ENCODE peak calls at places on chromosomes 1 and 21, in six cellular contexts. V is stimulated activated CD8-positive, alpha-beta memory T cell treated with anti-CD3 and anti-CD28 coated beads, Interleukin-4, amount 100 ng/mL, for 48 hours; W is adipocyte; J is HEK293T; H is spleen; X is RWPE1. P is an unnamed sample.

GRCh38 chr1:203629509-203630082 is 3.0 kb downstream of the ATP2B4 start:
- DNase-seq in H (peak), V (peak), W (peak), X (no peak), J (no peak), P (peak)

GRCh38 chr1:227824204-227824603 is 8.7 kb downstream of the PRSS38 start:
- DNase-seq in V (no peak), W (no peak), H (no peak), X (no peak), J (no peak), P (no peak)

GRCh38 chr1:21321963-21322680 is 31.9 kb upstream of the ECE1 start:
- DNase-seq in J (no peak), V (no peak), W (no peak), H (no peak), X (no peak), P (no peak)

GRCh38 chr1:236168716-236169429 is 26.5 kb downstream of the GPR137B start:
- DNase-seq in X (peak), H (peak), V (peak), W (no peak), J (no peak), P (no peak)

GRCh38 chr21:45767071-45768006 is 123.8 kb downstream of the PCBP3 start:
- DNase-seq in X (no peak), V (peak), J (no peak), W (peak), H (no peak), P (no peak)

GRCh38 chr21:28669331-28669730 is 323.3 kb downstream of the LTN1 start:
- DNase-seq in H (no peak), X (no peak), W (no peak), V (no peak), J (no peak), P (no peak)

GRCh38 chr1:182107218-182107617 is 45.7 kb upstream of the ZNF648 start:
- DNase-seq in V (no peak), J (no peak), H (no peak), W (no peak), X (peak), P (no peak)

GRCh38 chr1:244163131-244163530 is 112.0 kb downstream of the ZBTB18 start:
- DNase-seq in X (no peak), W (peak), J (no peak), V (no peak), H (no peak), P (no peak)

GRCh38 chr21:14271053-14271452 is 55.1 kb downstream of the RBM11 start:
- DNase-seq in V (no peak), X (no peak), W (no peak), H (no peak), J (no peak), P (no peak)

GRCh38 chr21:45162809-45163208 is 88.4 kb downstream of the ADARB1 start:
- DNase-seq in J (no peak), W (no peak), H (no peak), V (no peak), X (no peak), P (no peak)

GRCh38 chr1:48526045-48526714 is 54.2 kb upstream of the SPATA6 start:
- DNase-seq in V (no peak), H (no peak), W (peak), X (no peak), J (no peak), P (peak)

GRCh38 chr1:15430787-15431570 is 7.3 kb upstream of the CTRC start:
- DNase-seq in V (peak), X (no peak), W (peak), J (peak), H (peak), P (peak)

GRCh38 chr1:204574016-204574855 is 58.0 kb downstream of the MDM4 start:
- DNase-seq in W (no peak), X (no peak), V (no peak), H (no peak), J (no peak), P (peak)

GRCh38 chr1:6795661-6796060 is 10.4 kb downstream of the CAMTA1 start:
- DNase-seq in H (no peak), W (peak), V (no peak), J (no peak), X (no peak), P (peak)

GRCh38 chr1:145956776-145957442 is 908 bp downstream of the LIX1L start:
- DNase-seq in V (no peak), X (no peak), W (peak), H (no peak), J (no peak), P (no peak)

GRCh38 chr1:10161121-10161520 is 49.2 kb upstream of the KIF1B start:
- DNase-seq in V (no peak), X (no peak), H (no peak), J (no peak), W (no peak), P (no peak)

GRCh38 chr1:32765561-32766327 is 51.4 kb downstream of the YARS1 start:
- DNase-seq in J (no peak), W (no peak), V (no peak), X (no peak), H (no peak), P (no peak)

GRCh38 chr1:39901486-39902120 is at the start of gene MYCL:
- DNase-seq in H (peak), X (peak), W (peak), V (peak), J (peak), P (peak)

GRCh38 chr1:229019647-229020281 is 251.1 kb upstream of the RAB4A start:
- DNase-seq in W (no peak), H (no peak), V (no peak), J (no peak), X (no peak), P (no peak)

GRCh38 chr21:45939521-45940045 is 42.0 kb upstream of the COL6A1 start:
- DNase-seq in X (no peak), V (no peak), H (peak), J (no peak), W (no peak), P (no peak)

GRCh38 chr21:15034126-15034848 is 30.5 kb downstream of the NRIP1 start:
- DNase-seq in H (no peak), W (peak), J (no peak), V (no peak), X (no peak), P (peak)

GRCh38 chr1:156958247-156958714 is 37.8 kb downstream of the LRRC71 start:
- DNase-seq in V (no peak), J (no peak), H (no peak), W (no peak), X (no peak), P (no peak)

GRCh38 chr21:43885721-43886120 is 20.7 kb downstream of the AGPAT3 start:
- DNase-seq in H (peak), V (no peak), J (no peak), W (no peak), X (no peak), P (no peak)

GRCh38 chr21:43598416-43599120 is 60.7 kb downstream of the HSF2BP start:
- DNase-seq in X (no peak), H (no peak), V (no peak), W (peak), J (no peak), P (no peak)

GRCh38 chr1:22861764-22862440 is 110.8 kb downstream of the LACTBL1 start:
- DNase-seq in W (peak), V (peak), J (peak), H (no peak), X (peak), P (peak)

GRCh38 chr1:115233598-115233997 is 104.5 kb downstream of the NGF start:
- DNase-seq in H (no peak), J (peak), X (no peak), W (no peak), V (no peak), P (no peak)

GRCh38 chr1:106536741-106537140 is 519.7 kb upstream of the PRMT6 start:
- DNase-seq in J (no peak), W (peak), X (no peak), H (no peak), V (no peak), P (peak)

GRCh38 chr21:41752231-41752681 is 14.6 kb downstream of the RIPK4 start:
- DNase-seq in V (no peak), H (no peak), J (no peak), X (peak), W (peak), P (peak)

GRCh38 chr1:232474821-232475220 is 155.1 kb downstream of the SIPA1L2 start:
- DNase-seq in W (no peak), V (no peak), J (no peak), X (no peak), H (no peak), P (no peak)

GRCh38 chr1:201753492-201753891 is 75.5 kb upstream of the IPO9 start:
- DNase-seq in X (no peak), V (no peak), W (no peak), J (no peak), H (no peak), P (no peak)

GRCh38 chr1:25033828-25034451 is 103.9 kb upstream of the RUNX3 start:
- DNase-seq in V (peak), J (no peak), H (peak), W (no peak), X (no peak), P (no peak)

GRCh38 chr1:21468597-21468996 is 28.7 kb downstream of the NBPF3 start:
- DNase-seq in J (no peak), W (no peak), V (peak), X (no peak), H (no peak), P (no peak)

GRCh38 chr21:15063821-15064575 is 802 bp downstream of the NRIP1 start:
- DNase-seq in W (peak), X (peak), J (peak), H (no peak), V (peak), P (peak)

GRCh38 chr21:38297193-38297592 is 40.4 kb downstream of the KCNJ15 start:
- DNase-seq in H (no peak), W (peak), X (no peak), J (no peak), V (no peak), P (peak)